ENCODE peak calls at places on chromosomes 11 and 22, in four cellular contexts. O, Y, V and M are unnamed samples.

GRCh38 chr11:67120881-67121710 is 2.0 kb downstream of the KDM2A start:
- DNase-seq in O (peak; percentile 61), Y (no peak), V (peak; percentile 42), M (peak; percentile 51)

GRCh38 chr22:30206964-30207363 is 39.6 kb downstream of the LIF start:
- DNase-seq in O (peak; percentile 99), Y (no peak), V (peak; percentile 94), M (peak; percentile 97)

GRCh38 chr11:35623708-35624168 is 5.5 kb downstream of the FJX1 start:
- DNase-seq in O (peak; percentile 30), Y (no peak), V (peak; percentile 89), M (peak; percentile 65)

GRCh38 chr11:94767701-94768601 is at the start of gene AMOTL1:
- DNase-seq in O (peak; percentile 90), Y (peak; percentile 97), V (peak; percentile 89), M (peak; percentile 96)

GRCh38 chr11:269146-269890 is 8.9 kb upstream of the NLRP6 start:
- DNase-seq in O (peak; percentile 54), Y (no peak), V (no peak), M (no peak)

GRCh38 chr11:69088676-69089146 is 40.0 kb downstream of the TPCN2 start:
- DNase-seq in O (peak; percentile 80), Y (no peak), V (peak; percentile 78), M (peak; percentile 90)

GRCh38 chr22:40666151-40666848 is 13.0 kb upstream of the MCHR1 start:
- DNase-seq in O (peak; percentile 55), Y (no peak), V (no peak), M (peak; percentile 68)

GRCh38 chr11:122363306-122363705 is 247.3 kb upstream of the BLID start:
- DNase-seq in O (peak; percentile 66), Y (no peak), V (no peak), M (no peak)

GRCh38 chr22:17665884-17666283 is 27.3 kb downstream of the BCL2L13 start:
- DNase-seq in O (peak; percentile 29), Y (no peak), V (no peak), M (no peak)

GRCh38 chr22:22703715-22704114 is 59.3 kb downstream of the GGTLC2 start:
- DNase-seq in O (peak; percentile 76), Y (no peak), V (peak; percentile 65), M (no peak)

GRCh38 chr22:45310331-45311032 is 748 bp downstream of the FAM118A start:
- DNase-seq in O (peak; percentile 29), Y (no peak), V (no peak), M (peak; percentile 35)

GRCh38 chr11:70109903-70110302 is 31.8 kb downstream of the ANO1 start:
- DNase-seq in O (no peak), Y (no peak), V (no peak), M (no peak)

GRCh38 chr22:48849963-48850657 is 977.6 kb downstream of the BRD1 start:
- DNase-seq in O (no peak), Y (peak; percentile 44), V (no peak), M (no peak)

GRCh38 chr22:40890881-40891280 is 29.0 kb upstream of the DNAJB7 start:
- DNase-seq in O (peak; percentile 19), Y (no peak), V (no peak), M (no peak)